ENCODE peak calls at places on chromosomes 12 and 14, in eight cellular contexts. J is effector memory CD4-positive, alpha-beta T cell; O is Ammon's horn; C is foreskin melanocyte; K is pancreas; R is PC-3; Y is non-pigmented ciliary epithelial cell; T is progenitor cell of endocrine pancreas. F is an unnamed sample.

GRCh38 chr14:75673345-75673744 is 12.3 kb downstream of the TTLL5 start:
- DNase-seq in J (no peak), O (no peak), C (no peak), K (no peak), R (no peak), Y (no peak), T (no peak), F (no peak)

GRCh38 chr12:4438834-4439596 is 6.6 kb downstream of the FGF6 start:
- DNase-seq in J (no peak), O (peak), C (no peak), K (no peak), R (no peak), Y (no peak), T (no peak), F (no peak)

GRCh38 chr14:104919993-104920315 is 4.7 kb upstream of the PLD4 start:
- DNase-seq in J (no peak), O (no peak), C (no peak), K (no peak), R (no peak), Y (no peak), T (no peak), F (no peak)

GRCh38 chr12:6285063-6285477 is 25.4 kb upstream of the PLEKHG6 start:
- DNase-seq in J (peak), O (peak), C (peak), K (no peak), R (peak), Y (no peak), T (peak), F (no peak)

GRCh38 chr12:126342866-126343265 is 1277.6 kb downstream of the AACS start:
- DNase-seq in J (no peak), O (no peak), C (no peak), K (no peak), R (no peak), Y (no peak), T (no peak), F (no peak)

GRCh38 chr12:59431266-59431665 is 164.6 kb upstream of the SLC16A7 start:
- DNase-seq in J (no peak), O (peak), C (no peak), K (no peak), R (peak), Y (no peak), T (no peak), F (no peak)

GRCh38 chr12:58640314-58640713 is 280.0 kb downstream of the LRIG3 start:
- DNase-seq in J (no peak), O (no peak), C (no peak), K (no peak), R (peak), Y (peak), T (no peak), F (no peak)

GRCh38 chr14:38290601-38291190 is 34.8 kb upstream of the CLEC14A start:
- DNase-seq in J (no peak), O (no peak), C (no peak), K (no peak), R (peak), Y (peak), T (no peak), F (no peak)

GRCh38 chr14:92659765-92660561 is 88.5 kb downstream of the LGMN start:
- DNase-seq in J (no peak), O (peak), C (no peak), K (no peak), R (no peak), Y (no peak), T (no peak), F (no peak)

GRCh38 chr14:51533160-51533559 is 118.5 kb upstream of the FRMD6 start:
- DNase-seq in J (no peak), O (no peak), C (no peak), K (no peak), R (peak), Y (no peak), T (no peak), F (no peak)

F was measured in esophagus squamous epithelium.